ENCODE peak calls at places on chromosomes 2 and 18, in four cellular contexts. One of them, this sample, is unnamed.

GRCh38 chr18:3604626-3605408 is 154.8 kb downstream of the TGIF1 start:
- DNase-seq in activated effector memory CD4-positive, alpha-beta T cell treated with Interleukin-2 at 50 U/mL for 16 hours: no peak
- DNase-seq in transverse colon: no peak
- DNase-seq in nucleus accumbens: no peak
- DNase-seq in this sample: no peak

GRCh38 chr18:63763831-63764600 is 11.2 kb upstream of the SERPINB7 start:
- DNase-seq in activated effector memory CD4-positive, alpha-beta T cell treated with Interleukin-2 at 50 U/mL for 16 hours: no peak
- DNase-seq in transverse colon: no peak
- DNase-seq in nucleus accumbens: no peak
- DNase-seq in this sample: no peak

GRCh38 chr2:21836261-21836660 is 712.5 kb downstream of the TDRD15 start:
- DNase-seq in activated effector memory CD4-positive, alpha-beta T cell treated with Interleukin-2 at 50 U/mL for 16 hours: no peak
- DNase-seq in transverse colon: no peak
- DNase-seq in nucleus accumbens: no peak
- DNase-seq in this sample: no peak

GRCh38 chr18:49020129-49020528 is 69.4 kb upstream of the SMAD7 start:
- DNase-seq in activated effector memory CD4-positive, alpha-beta T cell treated with Interleukin-2 at 50 U/mL for 16 hours: no peak
- DNase-seq in transverse colon: peak
- DNase-seq in nucleus accumbens: no peak
- DNase-seq in this sample: no peak

GRCh38 chr2:37523861-37524362 is 147.5 kb downstream of the CDC42EP3 start:
- DNase-seq in activated effector memory CD4-positive, alpha-beta T cell treated with Interleukin-2 at 50 U/mL for 16 hours: no peak
- DNase-seq in transverse colon: peak
- DNase-seq in nucleus accumbens: no peak
- DNase-seq in this sample: no peak

GRCh38 chr2:86518498-86518897 is 44.7 kb downstream of the CHMP3 start:
- DNase-seq in activated effector memory CD4-positive, alpha-beta T cell treated with Interleukin-2 at 50 U/mL for 16 hours: peak
- DNase-seq in transverse colon: peak
- DNase-seq in nucleus accumbens: no peak
- DNase-seq in this sample: peak

GRCh38 chr2:54237428-54237827 is 18.6 kb downstream of the TSPYL6 start:
- DNase-seq in activated effector memory CD4-positive, alpha-beta T cell treated with Interleukin-2 at 50 U/mL for 16 hours: no peak
- DNase-seq in transverse colon: no peak
- DNase-seq in nucleus accumbens: no peak
- DNase-seq in this sample: no peak

GRCh38 chr2:113141451-113141850 is 14.1 kb downstream of the IL1RN start:
- DNase-seq in activated effector memory CD4-positive, alpha-beta T cell treated with Interleukin-2 at 50 U/mL for 16 hours: no peak
- DNase-seq in transverse colon: no peak
- DNase-seq in nucleus accumbens: no peak
- DNase-seq in this sample: no peak

GRCh38 chr2:179768765-179769164 is 92.6 kb downstream of the ZNF385B start:
- DNase-seq in activated effector memory CD4-positive, alpha-beta T cell treated with Interleukin-2 at 50 U/mL for 16 hours: no peak
- DNase-seq in transverse colon: no peak
- DNase-seq in nucleus accumbens: no peak
- DNase-seq in this sample: peak

GRCh38 chr2:127566576-127566975 is 31.1 kb downstream of the MYO7B start:
- DNase-seq in activated effector memory CD4-positive, alpha-beta T cell treated with Interleukin-2 at 50 U/mL for 16 hours: no peak
- DNase-seq in transverse colon: no peak
- DNase-seq in nucleus accumbens: no peak
- DNase-seq in this sample: no peak

GRCh38 chr2:84741182-84741822 is 139.6 kb downstream of the TRABD2A start:
- DNase-seq in activated effector memory CD4-positive, alpha-beta T cell treated with Interleukin-2 at 50 U/mL for 16 hours: peak
- DNase-seq in transverse colon: peak
- DNase-seq in nucleus accumbens: no peak
- DNase-seq in this sample: no peak

GRCh38 chr2:172196768-172197322 is 94.1 kb upstream of the DLX2 start:
- DNase-seq in activated effector memory CD4-positive, alpha-beta T cell treated with Interleukin-2 at 50 U/mL for 16 hours: no peak
- DNase-seq in transverse colon: no peak
- DNase-seq in nucleus accumbens: no peak
- DNase-seq in this sample: no peak

GRCh38 chr2:171523969-171524401 is 1.7 kb downstream of the CYBRD1 start:
- DNase-seq in activated effector memory CD4-positive, alpha-beta T cell treated with Interleukin-2 at 50 U/mL for 16 hours: no peak
- DNase-seq in transverse colon: no peak
- DNase-seq in nucleus accumbens: no peak
- DNase-seq in this sample: no peak

GRCh38 chr2:85504434-85505261 is 34.3 kb upstream of the MAT2A start:
- DNase-seq in activated effector memory CD4-positive, alpha-beta T cell treated with Interleukin-2 at 50 U/mL for 16 hours: no peak
- DNase-seq in transverse colon: no peak
- DNase-seq in nucleus accumbens: no peak
- DNase-seq in this sample: no peak